ENCODE peak calls at places on chromosomes 3 and 15, in ten cellular contexts. U is GM10248; P is heart left ventricle; W is epithelial cell of prostate; N is tibial nerve; L is WERI-Rb-1; C is naive thymus-derived CD4-positive, alpha-beta T cell; H is uterus; B is nephron progenitor cell; D is iris pigment epithelial cell. I is an unnamed sample.

GRCh38 chr15:92653366-92653765 is 2.2 kb downstream of the FAM174B start:
- DNase-seq in N (no peak), P (no peak), D (no peak), C (no peak), W (no peak), U (no peak), L (no peak), H (no peak), B (no peak), I (no peak)

GRCh38 chr15:69648215-69648614 is 195.6 kb downstream of the RPLP1 start:
- DNase-seq in U (no peak), B (peak; percentile 30), W (no peak), N (no peak), H (no peak), C (no peak), P (no peak), L (no peak), D (peak; percentile 1), I (no peak)

GRCh38 chr3:71930056-71930991 is 145.4 kb upstream of the PROK2 start:
- DNase-seq in H (peak; percentile 53), D (peak; percentile 63), U (peak; percentile 58), N (no peak), C (no peak), P (no peak), L (peak; percentile 90), B (no peak), W (peak; percentile 43), I (no peak)

GRCh38 chr3:180804871-180805430 is 107.5 kb upstream of the FXR1 start:
- DNase-seq in N (no peak), H (no peak), C (no peak), D (peak; percentile 47), W (no peak), L (peak; percentile 53), P (no peak), U (no peak), B (peak; percentile 48), I (no peak)

GRCh38 chr3:140552403-140552802 is 125.5 kb upstream of the TRIM42 start:
- DNase-seq in C (no peak), N (no peak), D (no peak), U (no peak), H (no peak), L (no peak), W (no peak), P (no peak), B (no peak), I (no peak)

GRCh38 chr3:11665331-11665730 is 21.6 kb upstream of the VGLL4 start:
- DNase-seq in W (no peak), U (no peak), C (no peak), H (no peak), D (no peak), N (no peak), P (no peak), L (no peak), B (no peak), I (no peak)

GRCh38 chr3:7707192-7707591 is 794.4 kb upstream of the LMCD1 start:
- DNase-seq in B (peak; percentile 4), C (no peak), H (no peak), P (no peak), W (no peak), N (no peak), L (no peak), D (no peak), U (no peak), I (no peak)

GRCh38 chr15:63372018-63372705 is 9.5 kb downstream of the CA12 start:
- DNase-seq in L (no peak), N (peak; percentile 39), H (peak; percentile 68), C (no peak), P (no peak), B (no peak), D (peak; percentile 94), U (no peak), W (peak; percentile 91), I (no peak)

GRCh38 chr3:139281512-139282196 is 62.2 kb upstream of the MRPS22 start:
- DNase-seq in C (no peak), P (no peak), W (no peak), D (no peak), H (no peak), L (peak; percentile 49), N (no peak), U (no peak), B (no peak), I (no peak)

GRCh38 chr3:30475038-30475808 is 131.2 kb upstream of the TGFBR2 start:
- DNase-seq in L (no peak), P (no peak), C (peak; percentile 41), D (no peak), N (no peak), B (no peak), W (peak; percentile 60), H (no peak), U (peak; percentile 13), I (no peak)

GRCh38 chr15:46707452-46707851 is 1009.9 kb upstream of the SEMA6D start:
- DNase-seq in L (no peak), C (no peak), U (no peak), B (no peak), D (no peak), H (no peak), W (no peak), P (no peak), N (no peak), I (no peak)

GRCh38 chr3:183481582-183481981 is 53.2 kb upstream of the MCF2L2 start:
- DNase-seq in D (peak; percentile 66), N (no peak), H (no peak), U (no peak), L (peak; percentile 41), B (no peak), C (no peak), P (no peak), W (peak; percentile 92), I (no peak)

GRCh38 chr3:100682056-100682853 is 27.0 kb upstream of the TFG start:
- DNase-seq in L (no peak), B (no peak), P (peak; percentile 12), H (no peak), W (no peak), U (no peak), C (no peak), D (no peak), N (no peak), I (peak; percentile 11)

GRCh38 chr15:78384651-78385050 is 44.5 kb downstream of the CRABP1 start:
- DNase-seq in H (no peak), W (no peak), P (no peak), N (no peak), U (no peak), D (no peak), B (no peak), L (no peak), C (no peak), I (no peak)

GRCh38 chr3:17329932-17330331 is 412.5 kb downstream of the TBC1D5 start:
- DNase-seq in B (no peak), N (no peak), C (no peak), U (no peak), P (no peak), L (no peak), D (no peak), H (no peak), W (no peak), I (no peak)

GRCh38 chr15:47394410-47394809 is 322.9 kb upstream of the SEMA6D start:
- DNase-seq in W (no peak), B (no peak), D (no peak), L (no peak), N (no peak), P (no peak), H (no peak), C (no peak), U (no peak), I (no peak)

I was measured in heart right ventricle.